ENCODE peak calls at places on chromosomes 3 and 15, in six cellular contexts. F is upper lobe of left lung, R is spleen, I is breast epithelium, G is HCT116, P is SK-N-MC. H is an unnamed sample.

GRCh38 chr3:47464603-47465002 is 11.1 kb downstream of the SCAP start:
- DNase-seq in P (peak; percentile 34), I (no peak), R (no peak), F (no peak), G (no peak), H (no peak)

GRCh38 chr3:148729656-148730055 is 32.0 kb downstream of the AGTR1 start:
- DNase-seq in P (no peak), R (no peak), G (no peak), F (no peak), I (no peak), H (no peak)

GRCh38 chr15:43912991-43913927 is 86.5 kb downstream of the WDR76 start:
- DNase-seq in I (no peak), F (no peak), R (no peak), P (no peak), G (peak; percentile 92), H (no peak)

GRCh38 chr3:43528498-43529099 is 93.2 kb downstream of the ANO10 start:
- DNase-seq in R (no peak), G (no peak), F (no peak), P (no peak), I (no peak), H (no peak)

GRCh38 chr3:126850370-126851085 is 132.4 kb upstream of the PLXNA1 start:
- DNase-seq in R (peak; percentile 37), F (no peak), G (no peak), I (no peak), P (no peak), H (no peak)

GRCh38 chr3:188749010-188749617 is 422.7 kb upstream of the TPRG1 start:
- DNase-seq in I (no peak), R (no peak), F (no peak), G (peak; percentile 15), P (no peak), H (no peak)

GRCh38 chr3:162354343-162354742 is 857.7 kb downstream of the OTOL1 start:
- DNase-seq in R (no peak), I (no peak), F (no peak), G (no peak), P (no peak), H (no peak)

GRCh38 chr3:181797431-181797830 is 85.7 kb downstream of the SOX2 start:
- DNase-seq in R (no peak), F (no peak), P (no peak), I (no peak), G (no peak), H (no peak)

GRCh38 chr15:58572521-58572920 is 140.7 kb downstream of the LIPC start:
- DNase-seq in R (no peak), G (no peak), I (no peak), P (no peak), F (no peak), H (no peak)

GRCh38 chr15:80207887-80208286 is 44.1 kb downstream of the CTXND1 start:
- DNase-seq in F (no peak), R (no peak), G (no peak), P (no peak), I (no peak), H (no peak)

GRCh38 chr15:81304226-81304625 is 19.7 kb downstream of the STARD5 start:
- DNase-seq in P (no peak), G (no peak), I (no peak), R (no peak), F (no peak), H (no peak)

GRCh38 chr3:37071921-37072320 is 78.6 kb downstream of the MLH1 start:
- DNase-seq in G (no peak), I (no peak), R (no peak), P (no peak), F (no peak), H (no peak)

GRCh38 chr3:15317164-15317477 is 15.3 kb downstream of the SH3BP5 start:
- DNase-seq in G (no peak), I (no peak), P (no peak), F (no peak), R (no peak), H (peak; percentile 53)

GRCh38 chr3:89250742-89251141 is 143.3 kb downstream of the EPHA3 start:
- DNase-seq in F (no peak), R (no peak), P (no peak), G (no peak), I (no peak), H (no peak)

GRCh38 chr3:194344012-194344411 is 7.1 kb downstream of the CPN2 start:
- DNase-seq in R (peak; percentile 88), P (no peak), F (no peak), G (peak; percentile 28), I (peak; percentile 74), H (no peak)

GRCh38 chr15:70539912-70540520 is 223.3 kb downstream of the UACA start:
- DNase-seq in F (no peak), R (peak; percentile 44), I (no peak), P (no peak), G (no peak), H (no peak)

GRCh38 chr3:24689353-24689752 is 194.7 kb upstream of the THRB start:
- DNase-seq in I (no peak), F (no peak), R (no peak), G (no peak), P (no peak), H (no peak)

GRCh38 chr3:160755776-160756304 is at the start of gene PPM1L:
- DNase-seq in R (peak; percentile 95), I (peak; percentile 52), P (no peak), F (peak; percentile 93), G (peak; percentile 7), H (peak; percentile 79)

GRCh38 chr3:138400651-138401070 is 33.8 kb upstream of the ESYT3 start:
- DNase-seq in I (no peak), R (no peak), P (no peak), F (no peak), G (no peak), H (no peak)

GRCh38 chr3:55909373-55909772 is 422.3 kb upstream of the WNT5A start:
- DNase-seq in I (no peak), P (no peak), G (no peak), R (no peak), F (no peak), H (no peak)

GRCh38 chr3:195524171-195524896 is 18.8 kb downstream of the PPP1R2 start:
- DNase-seq in I (no peak), P (no peak), F (no peak), R (no peak), G (no peak), H (no peak)

GRCh38 chr3:177694316-177694715 is 497.0 kb upstream of the TBL1XR1 start:
- DNase-seq in F (no peak), I (no peak), G (no peak), P (peak; percentile 92), R (no peak), H (no peak)

GRCh38 chr3:188241072-188241471 is 87.1 kb downstream of the LPP start:
- DNase-seq in R (no peak), F (peak; percentile 18), G (no peak), I (no peak), P (no peak), H (no peak)

DNA sequence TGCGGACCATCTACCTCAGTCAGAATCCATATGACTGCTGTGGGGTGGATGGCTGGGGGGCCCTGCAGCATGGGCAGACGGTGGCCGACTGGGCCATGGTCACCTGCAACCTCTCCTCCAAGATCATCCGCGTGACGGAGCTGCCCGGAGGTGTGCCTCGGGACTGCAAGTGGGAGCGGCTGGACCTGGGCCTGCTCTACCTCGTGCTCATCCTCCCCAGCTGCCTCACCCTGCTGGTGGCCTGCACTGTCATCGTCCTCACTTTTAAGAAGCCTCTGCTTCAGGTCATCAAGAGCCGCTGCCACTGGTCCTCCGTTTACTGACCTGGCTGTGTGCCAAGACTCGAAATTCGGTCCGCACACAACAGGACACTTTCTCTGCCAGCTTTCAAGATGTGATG is 21.9 kb downstream of the NRROS start:
- DNase-seq in P (no peak), F (peak; percentile 63), G (no peak), I (peak; percentile 48), R (no peak), H (no peak)
- TF ChIP-seq POLR2AphosphoS5 in P (no peak), F (no peak), G (no peak), I (no peak), R (no peak), H (no peak)

DNA sequence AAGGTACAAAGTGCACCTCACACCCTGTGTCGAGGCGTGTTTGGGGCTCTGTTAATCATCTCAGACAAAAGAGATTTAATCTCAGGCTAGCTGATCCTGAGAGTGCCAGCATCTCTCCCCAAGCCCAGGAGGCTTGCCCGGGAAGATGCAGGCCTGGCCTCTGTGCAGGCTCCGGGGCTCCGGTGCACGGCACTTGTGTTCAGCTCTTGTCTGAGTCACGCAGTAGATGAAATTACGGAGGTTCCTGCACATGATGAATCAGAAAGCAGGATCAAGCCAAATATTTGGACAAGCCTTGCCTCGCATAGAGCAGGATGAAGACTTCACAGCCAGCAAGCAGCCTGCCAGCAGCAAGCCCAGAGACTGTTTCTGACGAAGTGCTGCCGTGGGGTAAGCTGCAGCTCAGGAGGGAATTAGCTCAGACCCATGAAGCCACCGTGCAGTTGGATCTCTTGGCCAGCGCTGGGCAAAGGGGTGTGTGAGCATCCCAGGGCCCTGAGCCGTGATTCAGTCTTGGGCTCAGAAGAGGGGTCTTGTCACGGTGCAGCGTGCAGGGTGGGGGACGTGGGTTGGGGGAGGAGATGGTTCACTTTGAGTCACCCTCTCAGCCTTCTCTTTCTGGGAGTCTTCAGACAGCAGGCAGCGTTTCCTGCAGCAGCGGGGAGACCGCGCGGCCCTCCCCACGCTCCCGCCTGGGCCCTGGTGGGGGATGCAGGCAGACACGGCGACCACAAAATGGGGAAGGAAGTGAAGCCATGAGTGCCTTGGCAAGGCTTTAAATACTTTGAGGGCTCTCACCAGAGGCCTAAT is 89.2 kb upstream of the MEF2A start:
- DNase-seq in P (no peak), G (no peak), I (no peak), F (peak; percentile 86), R (peak; percentile 90), H (no peak)
- TF ChIP-seq POLR2AphosphoS5 in P (no peak), G (no peak), I (no peak), F (peak; percentile 60), R (peak; percentile 79), H (peak; percentile 38)

GRCh38 chr3:119346076-119346496 is 51.9 kb downstream of the ARHGAP31 start:
- DNase-seq in I (no peak), G (no peak), F (no peak), P (no peak), R (no peak), H (no peak)

GRCh38 chr3:119352235-119352634 is 58.1 kb downstream of the ARHGAP31 start:
- DNase-seq in R (no peak), I (no peak), G (no peak), P (no peak), F (no peak), H (no peak)

GRCh38 chr3:119350114-119350513 is 55.9 kb downstream of the ARHGAP31 start:
- DNase-seq in F (no peak), I (no peak), P (no peak), G (no peak), R (no peak), H (no peak)

GRCh38 chr3:119347036-119347435 is 52.9 kb downstream of the ARHGAP31 start:
- DNase-seq in P (no peak), F (no peak), I (no peak), R (no peak), G (no peak), H (no peak)

DNA sequence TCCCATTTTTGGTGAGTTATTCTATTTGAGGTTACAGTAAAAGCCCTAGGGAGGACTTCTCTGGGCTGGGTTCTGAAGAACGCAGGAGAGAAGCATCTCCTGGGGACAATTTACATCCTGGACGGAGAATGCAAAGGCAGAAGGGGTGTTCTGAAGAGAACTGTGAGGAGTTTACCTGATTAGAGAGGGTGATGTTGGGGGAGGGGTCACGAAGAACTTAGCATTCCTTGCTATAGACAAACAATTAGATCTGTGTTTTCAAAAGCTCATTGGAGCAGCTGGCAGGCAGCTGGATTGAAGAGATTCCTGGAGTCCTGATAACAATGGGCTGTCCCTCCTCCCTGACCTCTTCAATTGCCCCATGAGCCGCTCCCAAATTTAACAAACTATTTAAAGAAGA is 55.2 kb downstream of the ARHGAP31 start:
- DNase-seq in I (no peak), P (no peak), R (no peak), G (no peak), F (no peak), H (no peak)
- TF ChIP-seq POLR2AphosphoS5 in I (no peak), P (no peak), R (no peak), G (no peak), F (no peak), H (no peak)

GRCh38 chr15:40106203-40107161 is 2.2 kb downstream of the BMF start:
- DNase-seq in R (peak; percentile 86), I (peak; percentile 77), F (no peak), G (no peak), P (no peak), H (peak; percentile 90)
- TF ChIP-seq POLR2AphosphoS5 in R (peak; percentile 73), I (peak; percentile 62), F (peak; percentile 31), G (no peak), P (peak; percentile 39), H (no peak)